ENCODE peak calls at places on chromosomes 2 and 18, in seven cellular contexts. W is AG09309; F is OCI-LY7; D is activated naive CD8-positive, alpha-beta T cell treated with anti-CD3 and anti-CD28 coated beads for 36 hours; Y is AG04450; H is activated CD4-positive, alpha-beta memory T cell treated with anti-CD3 and anti-CD28 coated beads, Interleukin-2, amount 10 ng/mL, durations not matched to agents 7 days and 5 days; B is skeletal muscle cell. Q is an unnamed sample.

GRCh38 chr18:1657888-1658287 is 753.2 kb downstream of the ADCYAP1 start:
- DNase-seq in W (no peak), F (no peak), D (no peak), Y (no peak), H (no peak), B (no peak), Q (no peak)

GRCh38 chr2:74915743-74916142 is 42.7 kb upstream of the POLE4 start:
- DNase-seq in W (no peak), F (no peak), D (peak), Y (no peak), H (peak), B (peak), Q (no peak)

GRCh38 chr2:25566694-25567093 is 106.7 kb downstream of the DTNB start:
- DNase-seq in W (no peak), F (peak), D (no peak), Y (no peak), H (no peak), B (no peak), Q (peak)

GRCh38 chr2:206584323-206585116 is 57.8 kb upstream of the FAM237A start:
- DNase-seq in W (no peak), F (no peak), D (no peak), Y (no peak), H (no peak), B (no peak), Q (no peak)

GRCh38 chr18:79208882-79209281 is 139.7 kb downstream of the ATP9B start:
- DNase-seq in W (no peak), F (no peak), D (no peak), Y (no peak), H (no peak), B (no peak), Q (no peak)

GRCh38 chr2:109141727-109142283 is 12.8 kb downstream of the SH3RF3 start:
- DNase-seq in W (no peak), F (no peak), D (no peak), Y (no peak), H (no peak), B (no peak), Q (no peak)

GRCh38 chr18:22470511-22471181 is 52.9 kb upstream of the CTAGE1 start:
- DNase-seq in W (no peak), F (no peak), D (no peak), Y (no peak), H (no peak), B (no peak), Q (no peak)

GRCh38 chr2:84314901-84315330 is 144.2 kb downstream of the SUCLG1 start:
- DNase-seq in W (peak), F (peak), D (peak), Y (peak), H (peak), B (peak), Q (peak)

Q was measured in T-helper 2 cell.